ENCODE peak calls at places on chromosomes 1 and 21, in eight cellular contexts. M is tibial nerve, T is A549, S is transverse colon, P is stomach, L is sigmoid colon, O is ovary, N is esophagus muscularis mucosa. I is an unnamed sample. For H3K4me1, the result is how much of the 10 kb centered on the place peaks cover.

GRCh38 chr1:17181785-17182464 is 23.0 kb upstream of the PADI1 start:
- DNase-seq in M (no peak), T (no peak), S (no peak), P (no peak), L (no peak), O (no peak), N (no peak), I (no peak)

GRCh38 chr1:28737245-28738137 is 751 bp downstream of the YTHDF2 start:
- DNase-seq in M (no peak), T (peak), S (peak), P (peak), L (peak), O (peak), N (no peak), I (no peak)

GRCh38 chr1:118075116-118075515 is 109.9 kb downstream of the SPAG17 start:
- DNase-seq in M (no peak), T (no peak), S (no peak), P (no peak), L (no peak), O (no peak), N (no peak), I (no peak)

GRCh38 chr1:68010094-68010493 is 40.3 kb downstream of the DIRAS3 start:
- DNase-seq in M (no peak), T (no peak), S (no peak), P (no peak), L (no peak), O (no peak), N (no peak), I (no peak)

GRCh38 chr1:151710187-151710586 is 6.4 kb downstream of the CELF3 start:
- DNase-seq in M (no peak), T (no peak), S (no peak), P (no peak), L (no peak), O (no peak), N (no peak), I (no peak)

GRCh38 chr1:25199876-25200620 is 32.3 kb downstream of the SYF2 start:
- DNase-seq in M (no peak), T (no peak), S (no peak), P (no peak), L (no peak), O (no peak), N (no peak), I (no peak)

GRCh38 chr1:89908993-89909436 is 85.9 kb upstream of the ZNF326 start:
- DNase-seq in M (no peak), T (no peak), S (no peak), P (no peak), L (no peak), O (no peak), N (no peak), I (no peak)

GRCh38 chr1:244876228-244876910 is 12.0 kb upstream of the HNRNPU start:
- DNase-seq in M (no peak), T (no peak), S (no peak), P (no peak), L (no peak), O (no peak), N (no peak), I (no peak)

GRCh38 chr1:77687519-77687906 is 5.1 kb upstream of the ZZZ3 start:
- DNase-seq in M (no peak), T (no peak), S (no peak), P (no peak), L (no peak), O (peak), N (no peak), I (no peak)

GRCh38 chr1:42380617-42381423 is at the start of gene RIMKLA:
- DNase-seq in M (no peak), T (peak), S (peak), P (peak), L (peak), O (peak), N (no peak), I (no peak)

GRCh38 chr1:66351913-66352312 is 182.0 kb upstream of the SGIP1 start:
- DNase-seq in M (no peak), T (no peak), S (no peak), P (no peak), L (no peak), O (no peak), N (no peak), I (no peak)

GRCh38 chr1:19529570-19530145 is 44.3 kb upstream of the CAPZB start:
- DNase-seq in M (no peak), T (no peak), S (no peak), P (no peak), L (no peak), O (no peak), N (no peak), I (no peak)

GRCh38 chr21:26320541-26320940 is 150.0 kb upstream of the APP start:
- DNase-seq in M (no peak), T (no peak), S (no peak), P (no peak), L (no peak), O (no peak), N (no peak), I (no peak)

GRCh38 chr21:32329776-32330175 is 31.1 kb downstream of the MRAP start:
- DNase-seq in M (no peak), T (no peak), S (no peak), P (no peak), L (peak), O (no peak), N (no peak), I (no peak)

GRCh38 chr1:90616395-90616794 is 100.7 kb downstream of the BARHL2 start:
- DNase-seq in M (no peak), T (no peak), S (no peak), P (no peak), L (no peak), O (no peak), N (no peak), I (no peak)

GRCh38 chr1:183195146-183195571 is 9.1 kb downstream of the LAMC2 start:
- DNase-seq in M (no peak), T (peak), S (peak), P (no peak), L (no peak), O (no peak), N (no peak), I (no peak)

GRCh38 chr21:28743723-28744122 is 249.0 kb downstream of the LTN1 start:
- DNase-seq in M (no peak), T (no peak), S (no peak), P (no peak), L (no peak), O (no peak), N (no peak), I (no peak)

GRCh38 chr1:96559707-96560588 is 161.6 kb upstream of the PTBP2 start:
- DNase-seq in M (peak), T (no peak), S (no peak), P (no peak), L (peak), O (no peak), N (no peak), I (no peak)

GRCh38 chr1:56570924-56571372 is 8.4 kb downstream of the PLPP3 start:
- DNase-seq in M (no peak), T (no peak), S (no peak), P (no peak), L (no peak), O (no peak), N (no peak), I (no peak)
- H3K4me1 ChIP-seq in M (under half), T (half or more), S (under half), P (under half), L (under half), O (under half), N (half or more), I (under half)

GRCh38 chr21:37210017-37210593 is 57.0 kb downstream of the VPS26C start:
- DNase-seq in M (no peak), T (no peak), S (no peak), P (no peak), L (no peak), O (no peak), N (no peak), I (no peak)
- TF ChIP-seq EP300 in M (no peak), T (no peak), S (no peak), P (no peak), L (no peak), O (no peak), N (no peak), I (no peak)

GRCh38 chr21:36788116-36788515 is 89.2 kb downstream of the SIM2 start:
- DNase-seq in M (no peak), T (peak), S (peak), P (peak), L (no peak), O (no peak), N (no peak), I (no peak)
- TF ChIP-seq POLR2A in M (no peak), T (no peak), S (peak), P (no peak), L (no peak), O (no peak), N (no peak), I (no peak)

GRCh38 chr1:32265846-32266245 is 14.8 kb downstream of the LCK start:
- DNase-seq in M (no peak), T (no peak), S (no peak), P (no peak), L (no peak), O (no peak), N (no peak), I (no peak)
- H3K4me1 ChIP-seq in M (under half), T (under half), S (under half), P (under half), L (under half), O (under half), N (under half), I (under half)

GRCh38 chr1:240905225-240905765 is 293.3 kb upstream of the GREM2 start:
- DNase-seq in M (no peak), T (no peak), S (no peak), P (no peak), L (no peak), O (no peak), N (no peak), I (no peak)

GRCh38 chr1:240909701-240910457 is 297.9 kb upstream of the GREM2 start:
- DNase-seq in M (no peak), T (no peak), S (no peak), P (no peak), L (no peak), O (no peak), N (no peak), I (no peak)

DNA sequence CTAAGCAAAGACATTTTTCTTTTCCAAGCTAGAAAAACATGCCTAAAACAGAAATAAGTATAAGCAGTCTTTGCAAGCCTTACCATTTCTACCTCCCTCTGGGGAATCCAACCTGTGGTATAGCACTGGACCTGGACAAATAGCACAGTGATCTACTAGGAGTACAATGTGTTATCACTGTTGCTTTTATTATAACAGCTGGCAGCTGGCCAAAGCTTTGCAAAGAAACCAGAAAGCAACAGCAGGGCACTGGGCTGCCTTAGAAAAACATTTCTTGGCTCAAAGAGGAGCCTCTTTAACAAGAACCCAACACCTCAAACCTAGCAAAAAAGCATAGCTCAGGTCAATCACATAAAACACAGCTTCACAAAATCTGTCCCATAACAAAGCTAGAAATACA is 294.5 kb upstream of the GREM2 start:
- DNase-seq in M (no peak), T (no peak), S (peak), P (peak), L (no peak), O (no peak), N (no peak), I (no peak)
- TF ChIP-seq EP300 in M (no peak), T (no peak), S (no peak), P (no peak), L (no peak), O (no peak), N (no peak), I (no peak)

DNA sequence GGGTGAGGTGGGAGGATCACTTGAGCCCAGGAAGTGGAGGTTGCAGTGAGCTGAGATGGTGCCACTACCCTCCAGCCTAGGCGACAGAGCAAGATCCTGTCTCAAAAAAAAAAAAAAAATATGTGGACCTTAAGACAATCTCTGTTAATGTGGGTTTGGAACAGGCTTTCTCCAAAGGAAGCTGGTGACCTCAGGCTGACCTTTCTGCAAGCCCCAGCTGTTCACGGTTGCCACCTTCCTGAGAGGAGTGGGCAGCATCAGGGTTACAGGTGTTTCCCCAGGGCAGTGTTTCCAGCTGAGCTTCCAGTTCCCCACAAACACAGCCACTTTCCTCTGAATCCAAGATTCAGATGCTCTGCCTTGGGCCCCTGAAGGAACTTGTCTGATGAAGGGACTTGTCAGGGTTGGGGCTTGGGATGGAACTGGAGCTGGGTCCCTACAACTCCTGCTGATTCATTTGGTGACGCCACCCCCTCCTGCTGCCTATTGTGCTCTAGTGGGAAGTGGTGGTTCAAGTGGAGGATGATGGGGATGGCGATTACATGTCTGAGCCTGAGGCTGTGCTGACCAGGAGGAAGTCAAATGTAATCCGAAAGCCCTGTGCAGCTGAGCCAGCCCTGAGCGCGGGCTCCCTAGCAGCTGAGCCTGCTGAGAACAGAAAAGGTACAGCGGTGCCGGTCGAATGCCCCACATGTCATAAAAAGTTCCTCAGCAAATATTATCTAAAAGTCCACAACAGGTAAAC is 1.9 kb downstream of the ZBTB48 start:
- DNase-seq in M (no peak), T (no peak), S (peak), P (no peak), L (no peak), O (no peak), N (no peak), I (no peak)
- TF ChIP-seq POLR2A in M (no peak), T (no peak), S (no peak), P (no peak), L (no peak), O (no peak), N (no peak), I (no peak)

GRCh38 chr1:114458208-114458777 is 52.7 kb downstream of the TRIM33 start:
- DNase-seq in M (no peak), T (no peak), S (no peak), P (no peak), L (no peak), O (no peak), N (no peak), I (no peak)
- H3K4me1 ChIP-seq in M (under half), T (under half), S (under half), P (under half), L (under half), O (under half), N (under half), I (under half)

GRCh38 chr1:33133478-33134105 is 48.3 kb downstream of the TRIM62 start:
- DNase-seq in M (no peak), T (no peak), S (no peak), P (no peak), L (no peak), O (no peak), N (no peak), I (no peak)

GRCh38 chr1:33140153-33141149 is 41.4 kb downstream of the TRIM62 start:
- DNase-seq in M (no peak), T (no peak), S (no peak), P (no peak), L (no peak), O (no peak), N (no peak), I (no peak)

GRCh38 chr1:33141216-33141615 is 40.6 kb downstream of the TRIM62 start:
- DNase-seq in M (no peak), T (no peak), S (no peak), P (no peak), L (no peak), O (no peak), N (no peak), I (no peak)

GRCh38 chr1:33141781-33142180 is 40.1 kb downstream of the TRIM62 start:
- DNase-seq in M (no peak), T (no peak), S (no peak), P (no peak), L (no peak), O (no peak), N (no peak), I (no peak)

GRCh38 chr1:33137800-33138199 is 44.0 kb downstream of the TRIM62 start:
- DNase-seq in M (no peak), T (no peak), S (no peak), P (peak), L (no peak), O (peak), N (no peak), I (no peak)
- TF ChIP-seq EP300 in M (no peak), T (no peak), S (no peak), P (no peak), L (no peak), O (no peak), N (no peak), I (no peak)

GRCh38 chr1:9628541-9629444 is 22.7 kb upstream of the PIK3CD start:
- DNase-seq in M (no peak), T (no peak), S (no peak), P (no peak), L (no peak), O (no peak), N (no peak), I (no peak)
- TF ChIP-seq POLR2A in M (no peak), T (no peak), S (no peak), P (no peak), L (no peak), O (no peak), N (no peak), I (no peak)

I was measured in suprapubic skin.